ENCODE peak calls at places on chromosomes 5 and 9, in five cellular contexts. M is colonic mucosa, W is GM06990, T is cardiac muscle cell, C is fibroblast of the aortic adventitia. P is an unnamed sample.

GRCh38 chr5:139141841-139142240 is 56.3 kb downstream of the SIL1 start:
- DNase-seq in M (peak), W (no peak), T (no peak), C (peak), P (peak)

GRCh38 chr9:137030528-137030927 is 1.4 kb downstream of the FUT7 start:
- DNase-seq in M (peak), W (peak), T (no peak), C (no peak), P (no peak)

GRCh38 chr5:112339761-112340160 is 79.3 kb downstream of the EPB41L4A start:
- DNase-seq in M (no peak), W (no peak), T (no peak), C (no peak), P (peak)

GRCh38 chr9:131954299-131954698 is 125.4 kb downstream of the MED27 start:
- DNase-seq in M (no peak), W (no peak), T (peak), C (no peak), P (no peak)

GRCh38 chr9:4235951-4236804 is 63.7 kb downstream of the GLIS3 start:
- DNase-seq in M (no peak), W (no peak), T (no peak), C (peak), P (peak)

GRCh38 chr9:111605041-111605559 is 5.7 kb upstream of the PTGR1 start:
- DNase-seq in M (no peak), W (no peak), T (no peak), C (no peak), P (no peak)

GRCh38 chr9:85230081-85230480 is 511.7 kb downstream of the AGTPBP1 start:
- DNase-seq in M (no peak), W (no peak), T (no peak), C (no peak), P (no peak)

GRCh38 chr9:107905313-107906027 is 415.9 kb upstream of the KLF4 start:
- DNase-seq in M (no peak), W (no peak), T (no peak), C (peak), P (no peak)

GRCh38 chr5:66436721-66437120 is 159.5 kb upstream of the MAST4 start:
- DNase-seq in M (no peak), W (no peak), T (no peak), C (no peak), P (no peak)

GRCh38 chr9:70043285-70043684 is 363 bp upstream of the MAMDC2 start:
- DNase-seq in M (no peak), W (no peak), T (peak), C (no peak), P (no peak)

GRCh38 chr5:400282-401215 is 42.4 kb upstream of the EXOC3 start:
- DNase-seq in M (peak), W (no peak), T (no peak), C (peak), P (no peak)

GRCh38 chr9:115117999-115118470 is at the start of gene TNC:
- DNase-seq in M (peak), W (no peak), T (peak), C (peak), P (no peak)

GRCh38 chr5:115841382-115842088 is at the start of the genes AP3S1 and ATG12:
- DNase-seq in M (peak), W (peak), T (peak), C (peak), P (peak)

GRCh38 chr9:101092922-101093321 is 64.4 kb downstream of the PLPPR1 start:
- DNase-seq in M (no peak), W (no peak), T (no peak), C (no peak), P (no peak)

GRCh38 chr5:97182571-97183099 is 412 bp downstream of the RIOK2 start:
- DNase-seq in M (no peak), W (no peak), T (peak), C (peak), P (no peak)

GRCh38 chr9:16921855-16922254 is 51.4 kb upstream of the BNC2 start:
- DNase-seq in M (no peak), W (no peak), T (no peak), C (peak), P (peak)

GRCh38 chr5:159993194-159993593 is 15.7 kb upstream of the TTC1 start:
- DNase-seq in M (no peak), W (no peak), T (no peak), C (no peak), P (no peak)

GRCh38 chr5:119991645-119992044 is 362.3 kb downstream of the FAM170A start:
- DNase-seq in M (no peak), W (no peak), T (no peak), C (no peak), P (no peak)

GRCh38 chr9:121055642-121056143 is 5.6 kb upstream of the C5 start:
- DNase-seq in M (no peak), W (no peak), T (no peak), C (peak), P (no peak)

GRCh38 chr5:139708877-139709586 is 60.9 kb downstream of the CXXC5 start:
- DNase-seq in M (peak), W (peak), T (peak), C (peak), P (peak)

GRCh38 chr5:127650022-127650421 is 1.1 kb downstream of the CTXN3 start:
- DNase-seq in M (no peak), W (no peak), T (peak), C (peak), P (no peak)
- H3K4me3 ChIP-seq in M (no peak), W (no peak), T (no peak), C (no peak), P (no peak)

GRCh38 chr9:130590305-130590704 is 10.9 kb downstream of the FUBP3 start:
- DNase-seq in M (no peak), W (no peak), T (peak), C (no peak), P (no peak)
- TF ChIP-seq CTCF in M (no peak), W (no peak), T (no peak), C (no peak), P (no peak)

DNA sequence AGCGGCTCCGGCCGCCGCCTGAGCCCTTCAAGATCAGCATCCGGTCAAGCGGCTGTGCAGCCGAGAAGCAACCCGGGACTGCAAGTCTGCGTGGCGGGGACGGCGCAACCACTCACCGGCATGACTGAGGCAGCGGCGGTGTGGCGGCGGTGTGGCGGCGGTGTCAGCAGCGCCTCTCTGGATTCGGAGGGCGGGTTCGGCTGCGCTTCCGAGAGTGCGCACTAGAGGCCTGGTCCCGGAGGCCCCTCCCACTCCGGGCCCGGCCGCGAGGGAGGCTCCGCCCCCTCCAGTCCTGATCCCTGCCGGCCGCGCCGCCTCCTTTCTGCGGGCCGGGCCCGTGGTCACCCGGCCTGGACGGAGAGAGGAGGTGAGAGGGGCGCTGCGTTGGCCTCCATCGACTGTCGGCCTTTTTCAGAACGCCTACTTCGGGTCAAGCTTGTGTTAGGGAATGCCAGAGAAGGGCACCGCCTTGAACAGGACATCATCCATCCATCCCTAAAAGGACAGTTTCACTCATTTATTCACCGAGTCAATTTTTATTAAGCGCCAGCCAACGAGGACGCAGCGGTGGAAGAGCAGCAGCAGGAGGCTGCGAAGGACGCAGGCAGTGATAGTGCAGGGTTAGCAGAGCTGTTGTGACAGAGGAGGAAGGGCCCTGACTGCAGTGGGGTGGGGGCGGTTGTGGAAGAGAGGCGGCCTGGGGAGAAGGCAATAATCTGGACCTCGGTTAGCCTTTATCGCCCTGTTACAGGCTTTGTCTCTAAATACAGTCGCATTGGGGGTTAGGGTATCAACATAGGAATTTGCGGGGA is at the start of gene ATOX1:
- DNase-seq in M (peak), W (peak), T (peak), C (peak), P (no peak)
- H3K4me3 ChIP-seq in M (peak), W (peak), T (peak), C (peak), P (peak)

GRCh38 chr9:13354733-13355132 is 75.2 kb upstream of the MPDZ start:
- DNase-seq in M (no peak), W (no peak), T (no peak), C (peak), P (no peak)

GRCh38 chr9:13352451-13352979 is 73.0 kb upstream of the MPDZ start:
- DNase-seq in M (no peak), W (no peak), T (no peak), C (no peak), P (no peak)

GRCh38 chr9:13351768-13352386 is 72.4 kb upstream of the MPDZ start:
- DNase-seq in M (no peak), W (no peak), T (peak), C (peak), P (peak)
- TF ChIP-seq CTCF in M (peak), W (peak), T (peak), C (peak), P (peak)